ENCODE peak calls at places on chromosomes 4 and X, in six cellular contexts. U, C, A, P, S and F are unnamed samples.

GRCh38 chr4:72568959-72569718 is at the start of gene ADAMTS3:
- DNase-seq in S (no peak), A (peak), U (no peak), C (peak), P (no peak), F (no peak)

GRCh38 chrX:150236304-150236703 is 126.8 kb upstream of the MAMLD1 start:
- DNase-seq in U (no peak), S (no peak), C (peak), A (no peak), P (no peak), F (no peak)

GRCh38 chr4:165378398-165378762 is 428 bp upstream of the CPE start:
- DNase-seq in U (no peak), C (no peak), S (no peak), P (no peak), A (no peak), F (no peak)

GRCh38 chrX:31252133-31252532 is 180.3 kb upstream of the FTHL17 start:
- DNase-seq in U (no peak), P (no peak), S (no peak), A (no peak), C (no peak), F (no peak)

GRCh38 chr4:83219344-83219990 is 65.1 kb downstream of the COQ2 start:
- DNase-seq in U (peak), C (no peak), P (no peak), S (peak), A (no peak), F (no peak)

GRCh38 chr4:1405249-1405635 is 1.0 kb downstream of the NKX1-1 start:
- DNase-seq in A (no peak), C (no peak), U (no peak), P (no peak), S (no peak), F (no peak)

GRCh38 chr4:140720387-140721087 is 35.6 kb downstream of the TBC1D9 start:
- DNase-seq in A (no peak), U (no peak), C (no peak), P (no peak), S (no peak), F (no peak)

GRCh38 chr4:149709640-149710039 is 106.0 kb downstream of the IQCM start:
- DNase-seq in C (peak), P (no peak), U (no peak), A (no peak), S (no peak), F (no peak)

GRCh38 chr4:40502220-40502619 is 127.4 kb downstream of the RBM47 start:
- DNase-seq in A (no peak), P (no peak), U (no peak), C (no peak), S (no peak), F (peak)

GRCh38 chrX:14528629-14529287 is 578 bp upstream of the GLRA2 start:
- DNase-seq in P (peak), A (peak), S (peak), C (peak), U (peak), F (peak)

GRCh38 chr4:118846981-118847380 is 11.1 kb upstream of the SEC24D start:
- DNase-seq in P (no peak), S (no peak), U (no peak), A (no peak), C (no peak), F (no peak)

GRCh38 chr4:25779021-25779420 is 83.8 kb downstream of the SEL1L3 start:
- DNase-seq in U (no peak), P (no peak), C (peak), A (no peak), S (peak), F (no peak)

GRCh38 chrX:74550295-74550802 is 64.1 kb downstream of the RLIM start:
- DNase-seq in S (no peak), U (peak), A (peak), C (peak), P (peak), F (peak)

GRCh38 chr4:90357117-90357710 is 230.0 kb downstream of the CCSER1 start:
- DNase-seq in C (peak), P (no peak), U (no peak), A (no peak), S (peak), F (peak)

GRCh38 chr4:151415978-151416377 is 7.0 kb downstream of the FHIP1A start:
- DNase-seq in U (no peak), A (no peak), S (no peak), P (no peak), C (peak), F (no peak)

GRCh38 chrX:118974908-118975671 is 672 bp downstream of the LONRF3 start:
- DNase-seq in P (peak), C (peak), U (peak), A (peak), S (no peak), F (no peak)

GRCh38 chrX:151726751-151727150 is 7.8 kb upstream of the CNGA2 start:
- DNase-seq in S (no peak), P (no peak), A (no peak), U (no peak), C (no peak), F (no peak)

GRCh38 chr4:99816611-99817309 is at the start of gene DAPP1:
- DNase-seq in C (peak), U (peak), P (peak), S (peak), A (peak), F (peak)

GRCh38 chrX:13449441-13449840 is 120.0 kb upstream of the EGFL6 start:
- DNase-seq in P (no peak), S (no peak), A (no peak), U (no peak), C (no peak), F (no peak)

GRCh38 chr4:72679666-72680065 is 110.6 kb upstream of the ADAMTS3 start:
- DNase-seq in A (no peak), S (no peak), U (no peak), C (no peak), P (no peak), F (no peak)

GRCh38 chrX:129763666-129764065 is 16.1 kb upstream of the SASH3 start:
- DNase-seq in S (no peak), C (no peak), U (no peak), A (no peak), P (no peak), F (no peak)

GRCh38 chr4:125101706-125102105 is 213.0 kb upstream of the FAT4 start:
- DNase-seq in P (no peak), C (no peak), S (peak), U (no peak), A (no peak), F (no peak)

GRCh38 chr4:14520171-14520570 is 482.1 kb upstream of the CPEB2 start:
- DNase-seq in P (no peak), C (peak), U (no peak), S (no peak), A (no peak), F (no peak)

GRCh38 chr4:92969650-92970370 is 666.0 kb downstream of the GRID2 start:
- DNase-seq in U (no peak), P (no peak), A (no peak), C (peak), S (peak), F (no peak)

GRCh38 chrX:28639502-28639901 is 52.3 kb downstream of the IL1RAPL1 start:
- DNase-seq in U (no peak), A (no peak), C (peak), P (no peak), S (no peak), F (no peak)

GRCh38 chr4:72110886-72111285 is 79.1 kb downstream of the NPFFR2 start:
- DNase-seq in C (peak), P (no peak), A (no peak), S (no peak), U (no peak), F (no peak)

GRCh38 chr4:118154643-118155042 is 120.4 kb downstream of the NDST3 start:
- DNase-seq in U (no peak), A (no peak), S (no peak), P (no peak), C (no peak), F (no peak)

GRCh38 chr4:16820304-16820703 is 78.1 kb downstream of the LDB2 start:
- DNase-seq in U (no peak), S (no peak), A (no peak), C (no peak), P (no peak), F (no peak)

GRCh38 chrX:48747415-48748026 is 14.0 kb upstream of the GLOD5 start:
- DNase-seq in C (no peak), U (no peak), S (no peak), P (no peak), A (no peak), F (no peak)

GRCh38 chr4:76703123-76703490 is 194.8 kb downstream of the SOWAHB start:
- DNase-seq in U (no peak), P (no peak), S (peak), C (peak), A (no peak), F (no peak)

GRCh38 chr4:147813107-147813773 is 81.4 kb downstream of the ARHGAP10 start:
- DNase-seq in A (no peak), P (no peak), S (no peak), C (no peak), U (no peak), F (no peak)

GRCh38 chr4:76301068-76301774 is 5.3 kb upstream of the STBD1 start:
- DNase-seq in A (no peak), P (no peak), C (peak), U (no peak), S (no peak), F (peak)

GRCh38 chrX:45903781-45904201 is 641.4 kb downstream of the ZNF674 start:
- DNase-seq in S (no peak), A (no peak), U (no peak), C (peak), P (no peak), F (no peak)

GRCh38 chr4:79748835-79749234 is 324.2 kb downstream of the ANTXR2 start:
- DNase-seq in C (no peak), P (no peak), S (no peak), A (no peak), U (no peak), F (no peak)

GRCh38 chr4:148793221-148793620 is 351.0 kb upstream of the NR3C2 start:
- DNase-seq in A (no peak), P (no peak), S (no peak), C (no peak), U (no peak), F (no peak)

GRCh38 chrX:106780259-106780658 is 22.2 kb upstream of the TBC1D8B start:
- DNase-seq in P (no peak), U (no peak), S (no peak), A (no peak), C (no peak), F (no peak)

GRCh38 chrX:137044893-137045292 is 11.1 kb upstream of the GPR101 start:
- DNase-seq in S (no peak), C (no peak), A (no peak), P (no peak), U (no peak), F (no peak)

GRCh38 chr4:19152264-19152663 is 1099.4 kb upstream of the SLIT2 start:
- DNase-seq in U (no peak), P (no peak), S (no peak), C (no peak), A (no peak), F (no peak)

GRCh38 chr4:165508372-165509120 is 129.7 kb downstream of the CPE start:
- DNase-seq in C (peak), A (no peak), S (no peak), U (no peak), P (no peak), F (no peak)

GRCh38 chr4:20251796-20252655 is at the start of gene SLIT2:
- DNase-seq in S (no peak), P (no peak), U (no peak), C (peak), A (peak), F (peak)

GRCh38 chrX:153926863-153927685 is 1.0 kb upstream of the ARHGAP4 start:
- DNase-seq in A (peak), P (peak), S (no peak), U (peak), C (peak), F (peak)
- H3K27ac ChIP-seq in A (peak), P (peak), S (peak), U (peak), C (peak), F (peak)

DNA sequence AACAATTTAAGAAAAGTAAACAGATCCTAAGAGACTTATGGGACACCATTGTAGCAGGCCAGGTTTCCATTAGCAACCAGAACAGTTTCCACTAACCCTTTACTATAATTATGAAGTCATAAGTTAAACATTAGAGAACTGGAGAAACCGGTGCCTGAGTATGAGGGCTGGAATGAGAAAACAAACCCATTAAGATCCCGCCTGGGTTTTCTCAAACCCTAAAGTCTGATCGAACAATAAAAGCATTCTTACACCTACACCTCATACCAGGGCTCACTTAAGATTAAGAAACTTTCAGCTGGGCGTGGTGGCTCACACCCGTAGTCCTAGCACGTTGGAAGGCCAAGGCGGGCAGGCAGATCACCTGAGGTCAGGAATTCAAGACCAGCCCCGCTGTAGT is 13.7 kb upstream of the DHX15 start:
- DNase-seq in A (no peak), C (peak), S (peak), U (no peak), P (no peak), F (no peak)
- H3K27ac ChIP-seq in A (no peak), C (peak), S (peak), U (no peak), P (no peak), F (no peak)

GRCh38 chr4:88599714-88600113 is 7.4 kb downstream of the HERC3 start:
- DNase-seq in U (no peak), C (no peak), P (no peak), A (no peak), S (no peak), F (no peak)

GRCh38 chr4:88599298-88599697 is 7.0 kb downstream of the HERC3 start:
- DNase-seq in A (no peak), P (no peak), S (no peak), C (peak), U (no peak), F (no peak)

GRCh38 chr4:88597970-88598369 is 5.7 kb downstream of the HERC3 start:
- DNase-seq in A (no peak), P (no peak), U (no peak), C (no peak), S (no peak), F (no peak)

GRCh38 chr4:88604978-88605678 is 12.8 kb downstream of the HERC3 start:
- DNase-seq in P (no peak), A (no peak), C (no peak), S (no peak), U (no peak), F (no peak)

GRCh38 chr4:88600129-88600849 is 8.0 kb downstream of the HERC3 start:
- DNase-seq in C (peak), A (no peak), P (no peak), U (no peak), S (peak), F (no peak)
- H3K27ac ChIP-seq in C (peak), A (peak), P (no peak), U (no peak), S (peak), F (no peak)

GRCh38 chrX:10597871-10598270 is 22.5 kb downstream of the MID1 start:
- DNase-seq in A (no peak), P (no peak), S (no peak), C (peak), U (no peak), F (no peak)

GRCh38 chrX:10600479-10600878 is 19.9 kb downstream of the MID1 start:
- DNase-seq in C (no peak), U (no peak), P (no peak), A (no peak), S (no peak), F (no peak)

GRCh38 chrX:10602646-10603045 is 17.7 kb downstream of the MID1 start:
- DNase-seq in A (no peak), P (no peak), S (no peak), C (peak), U (no peak), F (no peak)

GRCh38 chrX:10603612-10604011 is 16.8 kb downstream of the MID1 start:
- DNase-seq in P (no peak), U (no peak), C (no peak), A (no peak), S (no peak), F (no peak)

DNA sequence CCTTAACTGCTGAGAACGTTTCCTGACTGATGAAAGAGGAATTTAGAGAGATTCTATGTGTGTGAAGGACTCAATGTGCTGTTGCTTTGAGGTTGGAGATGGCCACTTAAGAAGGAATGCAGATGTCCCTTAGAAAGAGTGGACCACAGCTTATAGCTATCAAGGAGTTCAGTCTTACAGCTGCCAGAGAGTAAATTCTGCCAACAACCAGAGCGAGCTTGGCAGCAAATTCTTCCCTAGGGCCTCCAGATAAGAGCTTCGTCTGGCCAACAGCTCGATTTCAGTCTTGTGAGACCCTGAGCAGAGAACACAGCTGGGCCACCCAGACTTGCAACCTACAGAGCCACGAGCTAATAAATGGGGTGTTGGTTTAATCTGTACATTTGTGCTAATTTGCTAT is 21.8 kb downstream of the MID1 start:
- DNase-seq in U (no peak), C (no peak), P (no peak), S (no peak), A (peak), F (no peak)
- H3K27ac ChIP-seq in U (no peak), C (no peak), P (no peak), S (no peak), A (peak), F (no peak)

DNA sequence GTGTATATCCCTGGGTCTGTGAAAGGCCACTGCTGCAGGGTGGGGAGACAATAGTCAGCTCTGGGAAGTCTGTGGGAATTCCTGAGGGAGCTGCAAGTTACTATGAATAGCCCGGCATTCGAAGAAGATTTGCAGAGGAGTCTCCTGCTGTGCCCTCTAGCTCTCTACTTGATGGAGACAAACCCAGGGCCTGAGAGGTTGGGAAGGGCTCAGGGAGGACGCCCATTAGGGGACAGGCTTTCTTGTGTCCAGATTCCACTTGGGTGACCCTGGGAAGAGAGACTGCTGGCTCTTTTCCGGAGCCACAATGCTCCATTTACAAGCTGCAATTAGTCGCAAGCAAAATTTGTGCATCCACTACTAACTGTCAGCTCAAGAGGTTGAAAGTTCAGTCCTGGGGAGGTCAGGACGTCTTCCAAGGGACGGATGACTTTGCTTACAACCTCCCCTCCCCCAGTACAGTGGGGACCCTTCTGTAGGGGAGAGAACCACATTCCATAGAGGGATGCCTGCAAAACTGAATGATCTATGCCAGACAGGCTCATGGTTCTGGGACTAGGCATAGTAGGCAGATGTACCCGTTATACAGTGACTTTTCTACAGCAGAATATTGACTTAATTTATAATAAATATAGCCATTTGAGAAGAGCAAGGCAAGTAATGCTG is 48.2 kb upstream of the PHOX2B start:
- DNase-seq in U (no peak), C (no peak), S (no peak), P (no peak), A (peak), F (no peak)
- H3K27ac ChIP-seq in U (no peak), C (no peak), S (no peak), P (no peak), A (no peak), F (no peak)

GRCh38 chrX:122422547-122422946 is 761.5 kb upstream of the GRIA3 start:
- DNase-seq in P (no peak), U (no peak), C (no peak), A (no peak), S (no peak), F (no peak)

GRCh38 chrX:122418758-122419157 is 765.3 kb upstream of the GRIA3 start:
- DNase-seq in P (no peak), U (no peak), A (no peak), S (no peak), C (no peak), F (no peak)

GRCh38 chrX:122421434-122422121 is 762.5 kb upstream of the GRIA3 start:
- DNase-seq in U (no peak), S (no peak), C (no peak), P (no peak), A (peak), F (no peak)
- H3K27ac ChIP-seq in U (no peak), S (no peak), C (no peak), P (no peak), A (peak), F (no peak)

DNA sequence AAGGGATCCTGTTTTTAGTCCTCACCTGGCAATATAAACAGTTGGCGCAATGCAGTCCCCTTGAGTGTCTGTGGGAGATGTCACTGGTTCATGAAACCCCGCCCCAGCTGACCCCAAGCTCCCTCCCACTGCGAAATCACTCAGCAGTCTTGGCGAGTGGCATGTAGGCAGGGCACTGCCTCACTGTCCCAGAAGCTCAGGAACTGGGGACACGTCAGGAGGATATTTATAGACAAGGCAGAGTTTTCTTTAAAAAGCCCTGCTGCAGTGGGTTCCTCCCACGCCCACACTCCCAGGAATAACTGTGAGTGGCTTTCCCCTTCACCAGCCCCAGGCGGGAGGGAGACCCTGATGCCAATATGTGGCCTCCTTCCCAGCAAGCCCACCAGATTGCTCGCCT is 44.3 kb upstream of the PPP2R2C start:
- DNase-seq in P (no peak), C (no peak), A (peak), U (no peak), S (no peak), F (no peak)
- H3K27ac ChIP-seq in P (no peak), C (no peak), A (no peak), U (no peak), S (no peak), F (no peak)